ENCODE peak calls at places on chromosome 9, in four cellular contexts. A is naive B cell; J is stimulated activated CD8-positive, alpha-beta memory T cell treated with anti-CD3 and anti-CD28 coated beads, Interleukin-2, amount 100 ng/mL, for 1 hour; T is activated naive CD4-positive, alpha-beta T cell treated with anti-CD3 and anti-CD28 coated beads for 36 hours. X is an unnamed sample.

GRCh38 chr9:6049798-6050197 is 34.4 kb upstream of the RANBP6 start:
- DNase-seq in A (no peak), J (no peak), T (peak), X (peak)

GRCh38 chr9:121503443-121503842 is 3.8 kb upstream of the GGTA1 start:
- DNase-seq in A (no peak), J (no peak), T (no peak), X (no peak)

GRCh38 chr9:136881691-136882108 is 4.6 kb upstream of the TRAF2 start:
- DNase-seq in A (no peak), J (no peak), T (peak), X (no peak)

GRCh38 chr9:135925496-135926133 is 18.3 kb upstream of the CAMSAP1 start:
- DNase-seq in A (no peak), J (no peak), T (peak), X (no peak)

GRCh38 chr9:114056527-114056926 is 21.6 kb downstream of the AMBP start:
- DNase-seq in A (no peak), J (no peak), T (no peak), X (no peak)

GRCh38 chr9:34744295-34745221 is 34.6 kb upstream of the CCL21 start:
- DNase-seq in A (no peak), J (no peak), T (no peak), X (no peak)

GRCh38 chr9:137136261-137136925 is 2.6 kb upstream of the GRIN1 start:
- DNase-seq in A (no peak), J (no peak), T (no peak), X (no peak)

GRCh38 chr9:137818286-137818685 is 59.3 kb upstream of the CACNA1B start:
- DNase-seq in A (no peak), J (no peak), T (no peak), X (no peak)

GRCh38 chr9:6944093-6944551 is 186.3 kb downstream of the KDM4C start:
- DNase-seq in A (no peak), J (no peak), T (no peak), X (no peak)

GRCh38 chr9:98075332-98075805 is 18.8 kb downstream of the NANS start:
- DNase-seq in A (no peak), J (no peak), T (peak), X (no peak)

GRCh38 chr9:21777701-21778100 is 24.7 kb upstream of the MTAP start:
- DNase-seq in A (no peak), J (no peak), T (no peak), X (no peak)

GRCh38 chr9:118170032-118170955 is 466.1 kb downstream of the TLR4 start:
- DNase-seq in A (no peak), J (no peak), T (peak), X (peak)

GRCh38 chr9:70553718-70554673 is 139.5 kb upstream of the KLF9 start:
- DNase-seq in A (no peak), J (no peak), T (no peak), X (no peak)

GRCh38 chr9:124164800-124165199 is 92.9 kb upstream of the NEK6 start:
- DNase-seq in A (no peak), J (no peak), T (no peak), X (no peak)

GRCh38 chr9:123318961-123319421 is 37.0 kb upstream of the CRB2 start:
- DNase-seq in A (no peak), J (no peak), T (no peak), X (no peak)

GRCh38 chr9:14926941-14927624 is 16.9 kb upstream of the FREM1 start:
- DNase-seq in A (no peak), J (no peak), T (no peak), X (no peak)

GRCh38 chr9:136596630-136597031 is 50.8 kb upstream of the NOTCH1 start:
- DNase-seq in A (no peak), J (no peak), T (no peak), X (no peak)